ENCODE peak calls at places on chromosomes 7 and 10, in seven cellular contexts. Y is stomach, H is endothelial cell of umbilical vein, S is breast epithelium, B is HCT116, K is transverse colon, Q is uterus. R is an unnamed sample.

GRCh38 chr10:83373659-83374058 is 765.6 kb upstream of the GHITM start:
- DNase-seq in K (no peak), B (no peak), S (no peak), Q (no peak), H (peak), Y (no peak), R (no peak)

GRCh38 chr7:37357277-37357996 is 91.2 kb downstream of the ELMO1 start:
- DNase-seq in Y (no peak), K (no peak), H (peak), Q (no peak), B (no peak), S (no peak), R (no peak)

GRCh38 chr10:125116652-125117310 is 43.6 kb downstream of the CTBP2 start:
- DNase-seq in Y (no peak), B (no peak), Q (no peak), H (no peak), K (no peak), S (no peak), R (no peak)

GRCh38 chr10:78109210-78109609 is 75.5 kb downstream of the RPS24 start:
- DNase-seq in Q (no peak), B (no peak), S (no peak), K (no peak), Y (no peak), H (no peak), R (no peak)

GRCh38 chr7:125423444-125424155 is 494.0 kb upstream of the POT1 start:
- DNase-seq in Q (no peak), K (no peak), S (no peak), B (no peak), Y (no peak), H (peak), R (no peak)

GRCh38 chr7:12154119-12154518 is 57.0 kb upstream of the TMEM106B start:
- DNase-seq in B (no peak), K (no peak), H (no peak), S (no peak), Y (no peak), Q (no peak), R (no peak)

GRCh38 chr10:87861953-87862643 is 1.2 kb downstream of the KLLN start:
- DNase-seq in Y (peak), H (peak), S (peak), B (peak), Q (peak), K (peak), R (peak)

GRCh38 chr10:45409782-45410181 is 35.8 kb downstream of the ALOX5 start:
- DNase-seq in B (no peak), S (no peak), Y (no peak), H (no peak), K (no peak), Q (no peak), R (no peak)

GRCh38 chr7:727104-727805 is at the start of gene PRKAR1B:
- DNase-seq in H (no peak), Q (no peak), B (no peak), S (no peak), Y (no peak), K (peak), R (no peak)

GRCh38 chr10:132136097-132136521 is 50.6 kb upstream of the DPYSL4 start:
- DNase-seq in Q (no peak), K (no peak), H (no peak), B (no peak), S (no peak), Y (no peak), R (no peak)

GRCh38 chr10:117455346-117455745 is 80.1 kb upstream of the PDZD8 start:
- DNase-seq in H (no peak), K (no peak), Y (no peak), Q (no peak), B (no peak), S (no peak), R (no peak)

GRCh38 chr7:134783294-134784069 is 4.0 kb downstream of the CALD1 start:
- DNase-seq in H (no peak), Q (no peak), K (no peak), Y (no peak), S (no peak), B (no peak), R (no peak)

GRCh38 chr10:117217196-117217761 is 20.0 kb downstream of the KCNK18 start:
- DNase-seq in Q (no peak), H (no peak), B (no peak), K (peak), Y (no peak), S (no peak), R (peak)

GRCh38 chr10:27998178-27998953 is 513 bp downstream of the ODAD2 start:
- DNase-seq in K (peak), H (peak), B (no peak), Y (no peak), S (no peak), Q (no peak), R (no peak)
- H3K4me3 ChIP-seq in K (peak), H (peak), B (peak), Y (peak), S (peak), Q (peak), R (peak)

GRCh38 chr7:51314041-51314440 is 2.6 kb downstream of the COBL start:
- DNase-seq in B (no peak), H (no peak), Q (no peak), K (no peak), S (no peak), Y (no peak), R (no peak)

GRCh38 chr7:51316262-51316665 is 345 bp downstream of the COBL start:
- DNase-seq in Y (peak), K (peak), H (no peak), Q (no peak), B (no peak), S (peak), R (peak)

GRCh38 chr7:51314726-51315125 is 1.9 kb downstream of the COBL start:
- DNase-seq in S (no peak), H (no peak), Y (peak), K (no peak), Q (no peak), B (no peak), R (no peak)

GRCh38 chr7:51316666-51317581 is at the start of gene COBL:
- DNase-seq in H (no peak), K (peak), Y (peak), Q (no peak), S (peak), B (no peak), R (peak)

DNA sequence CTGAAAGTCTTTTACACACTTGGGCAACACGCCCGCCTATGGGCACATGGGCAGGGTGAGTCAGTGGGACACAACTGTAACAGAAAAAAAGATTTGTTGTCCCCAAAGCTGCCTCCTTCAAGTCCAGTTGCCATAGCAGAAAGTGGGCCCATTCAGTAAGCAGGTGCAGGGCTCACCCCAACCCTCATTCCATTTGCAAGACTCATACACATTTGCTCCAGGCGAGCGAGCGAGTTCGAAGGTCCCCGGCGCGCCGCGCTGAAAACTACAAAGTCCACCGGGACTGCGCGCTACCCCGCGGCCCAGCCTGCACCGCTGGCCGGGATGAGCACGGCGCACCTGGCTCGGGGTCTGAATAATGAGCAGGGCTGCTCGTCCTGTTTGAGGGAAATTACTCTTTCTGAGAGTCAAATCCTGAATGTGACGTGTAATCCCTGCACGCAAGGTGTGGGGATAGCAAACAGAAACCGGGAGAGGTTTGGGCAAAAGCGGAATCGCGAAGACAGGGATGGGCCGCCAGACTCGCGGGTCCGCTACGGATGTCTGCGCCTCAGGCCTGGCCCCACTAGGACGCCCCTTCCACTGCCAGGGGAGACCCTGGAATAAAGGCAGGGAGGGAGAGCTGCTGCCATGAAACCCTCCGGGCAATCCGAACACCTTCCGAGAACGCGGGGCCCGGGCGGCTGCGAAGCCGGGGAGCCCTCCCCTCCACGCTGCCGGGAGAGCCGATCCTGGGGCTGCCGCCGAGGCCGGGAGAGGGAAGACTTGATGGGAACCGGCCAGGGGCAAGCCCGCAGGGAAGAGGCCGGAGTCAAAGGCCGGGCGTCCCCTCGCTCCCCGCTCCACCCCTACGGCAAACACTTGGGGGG is 982 bp downstream of the COBL start:
- DNase-seq in K (peak), B (peak), H (no peak), S (peak), Q (no peak), Y (peak), R (peak)
- TF ChIP-seq POLR2A in K (peak), B (no peak), H (no peak), S (no peak), Q (no peak), Y (no peak), R (peak)

DNA sequence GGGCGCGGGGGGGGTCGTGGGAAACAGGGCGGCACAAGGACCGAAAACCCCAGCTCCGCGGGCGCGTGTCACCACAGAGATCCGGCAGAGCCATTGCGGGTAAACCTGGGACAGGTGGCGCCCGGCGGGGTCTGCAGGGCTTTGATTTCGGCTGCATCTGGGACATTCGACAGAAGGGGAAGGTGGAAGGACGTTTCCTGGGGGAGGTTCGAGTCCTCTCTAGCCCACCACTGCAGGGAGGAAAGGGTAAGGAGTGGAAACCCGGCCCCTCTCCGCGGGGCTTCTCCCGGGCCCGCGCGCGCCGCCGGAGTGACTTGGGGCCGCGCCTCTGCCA is 7.6 kb downstream of the NKX2-3 start:
- DNase-seq in H (no peak), Y (no peak), Q (no peak), K (no peak), S (no peak), B (no peak), R (no peak)
- H3K4me3 ChIP-seq in H (no peak), Y (peak), Q (no peak), K (peak), S (no peak), B (no peak), R (no peak)

GRCh38 chr10:86601956-86602592 is 52.3 kb upstream of the OPN4 start:
- DNase-seq in K (no peak), Y (no peak), B (no peak), S (no peak), Q (no peak), H (no peak), R (no peak)

GRCh38 chr10:86599041-86599440 is 55.3 kb upstream of the OPN4 start:
- DNase-seq in Q (no peak), B (no peak), Y (no peak), K (no peak), H (no peak), S (no peak), R (no peak)

GRCh38 chr10:86600296-86600695 is 54.1 kb upstream of the OPN4 start:
- DNase-seq in B (no peak), K (no peak), S (no peak), Q (no peak), Y (no peak), H (no peak), R (no peak)

GRCh38 chr10:86598151-86598550 is 56.2 kb upstream of the OPN4 start:
- DNase-seq in Q (no peak), Y (no peak), H (no peak), B (no peak), S (no peak), K (no peak), R (no peak)

GRCh38 chr10:86599729-86600128 is 54.6 kb upstream of the OPN4 start:
- DNase-seq in K (peak), Q (no peak), H (no peak), B (no peak), S (no peak), Y (peak), R (no peak)
- TF ChIP-seq POLR2A in K (no peak), Q (no peak), H (no peak), B (peak), S (no peak), Y (no peak), R (no peak)

R was measured in right lobe of liver.